ENCODE peak calls at places on chromosomes 3 and 15, in four cellular contexts. U, O, I and N are unnamed samples.

GRCh38 chr3:186930143-186930638 is at the start of gene ST6GAL1:
- DNase-seq in U (peak), O (peak), I (peak), N (peak)

GRCh38 chr15:100570282-100570681 is 31.7 kb downstream of the LINS1 start:
- DNase-seq in U (no peak), O (no peak), I (no peak), N (no peak)

GRCh38 chr15:64596701-64597468 is 136.5 kb downstream of the ZNF609 start:
- DNase-seq in U (peak), O (no peak), I (no peak), N (no peak)

GRCh38 chr3:81602781-81603180 is 158.7 kb downstream of the GBE1 start:
- DNase-seq in U (no peak), O (no peak), I (no peak), N (no peak)

GRCh38 chr15:85730001-85730820 is 64.5 kb downstream of the KLHL25 start:
- DNase-seq in U (peak), O (no peak), I (peak), N (no peak)

GRCh38 chr3:136207741-136208140 is 11.6 kb upstream of the MSL2 start:
- DNase-seq in U (no peak), O (no peak), I (no peak), N (no peak)

GRCh38 chr3:132418916-132419315 is 1.6 kb downstream of the DNAJC13 start:
- DNase-seq in U (no peak), O (no peak), I (peak), N (no peak)

GRCh38 chr15:71526061-71526460 is 284.3 kb upstream of the NR2E3 start:
- DNase-seq in U (no peak), O (no peak), I (no peak), N (no peak)

GRCh38 chr3:44948239-44948638 is 27.7 kb downstream of the ZDHHC3 start:
- DNase-seq in U (no peak), O (no peak), I (no peak), N (no peak)

GRCh38 chr15:57881361-57881760 is 174.8 kb downstream of the POLR2M start:
- DNase-seq in U (no peak), O (no peak), I (no peak), N (no peak)

GRCh38 chr3:16060358-16060852 is 114.1 kb upstream of the GALNT15 start:
- DNase-seq in U (peak), O (no peak), I (no peak), N (no peak)

GRCh38 chr3:55585856-55586255 is 98.8 kb upstream of the WNT5A start:
- DNase-seq in U (no peak), O (no peak), I (no peak), N (no peak)

GRCh38 chr3:186519021-186519658 is 25.0 kb downstream of the CRYGS start:
- DNase-seq in U (no peak), O (peak), I (peak), N (no peak)

GRCh38 chr3:105195260-105195659 is 171.4 kb upstream of the ALCAM start:
- DNase-seq in U (no peak), O (no peak), I (no peak), N (no peak)

GRCh38 chr3:127768346-127769008 is 53.8 kb downstream of the MGLL start:
- DNase-seq in U (no peak), O (no peak), I (peak), N (no peak)

GRCh38 chr15:32828507-32829186 is 110.8 kb downstream of the GREM1 start:
- DNase-seq in U (no peak), O (no peak), I (no peak), N (no peak)

GRCh38 chr15:42371125-42371524 is 11.8 kb downstream of the CAPN3 start:
- DNase-seq in U (peak), O (no peak), I (peak), N (no peak)

GRCh38 chr3:111690242-111690641 is 95.1 kb upstream of the ZBED2 start:
- DNase-seq in U (no peak), O (no peak), I (no peak), N (no peak)

GRCh38 chr3:21682231-21682630 is 68.8 kb downstream of the ZNF385D start:
- DNase-seq in U (no peak), O (no peak), I (no peak), N (no peak)

GRCh38 chr15:34795267-34796081 is at the start of gene ACTC1:
- DNase-seq in U (peak), O (no peak), I (no peak), N (peak)

GRCh38 chr15:33476908-33477307 is 166.1 kb downstream of the RYR3 start:
- DNase-seq in U (no peak), O (no peak), I (no peak), N (no peak)

GRCh38 chr3:180926526-180926925 is 14.1 kb downstream of the FXR1 start:
- DNase-seq in U (no peak), O (no peak), I (no peak), N (no peak)
- TF ChIP-seq SPI1 in U (no peak), O (no peak), I (no peak), N (no peak)

DNA sequence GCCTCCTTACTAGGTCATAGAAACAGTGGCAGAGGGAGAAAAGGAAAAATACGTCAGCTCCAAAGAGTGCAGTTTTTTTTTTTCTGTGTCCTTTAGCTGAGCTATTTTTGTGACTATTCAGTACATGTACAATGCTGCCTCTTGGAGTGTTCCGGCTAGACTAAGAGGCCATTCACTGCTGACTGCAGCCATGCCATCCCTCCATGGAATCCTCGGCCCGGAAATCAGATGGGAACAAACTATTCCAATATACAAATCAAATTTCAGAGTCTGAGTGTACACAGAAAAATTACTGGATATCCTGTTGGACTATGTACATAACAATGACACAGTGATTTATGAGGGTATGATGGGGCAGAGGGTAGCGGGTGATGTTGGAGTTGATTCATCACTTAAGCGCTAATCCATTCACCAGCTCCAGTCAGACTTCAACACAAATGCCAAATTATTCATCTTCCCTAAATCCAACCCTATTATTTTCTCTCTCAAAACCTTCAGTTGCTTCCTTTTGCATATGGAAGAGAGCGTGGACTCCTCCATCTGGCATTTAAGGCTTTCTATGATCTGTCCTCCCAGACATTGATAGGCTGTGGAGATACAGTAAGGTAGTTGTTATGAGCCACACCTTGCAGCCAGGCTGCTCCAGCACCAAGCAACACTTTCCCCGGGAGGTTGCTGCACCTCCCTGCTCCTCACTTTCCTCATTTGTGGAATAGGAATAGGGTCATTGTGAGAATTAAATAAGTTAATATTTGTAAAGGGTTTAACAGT is 109.1 kb downstream of the LPP start:
- DNase-seq in U (no peak), O (no peak), I (no peak), N (no peak)
- TF ChIP-seq POLR2AphosphoS5 in U (no peak), O (no peak), I (no peak), N (no peak)

DNA sequence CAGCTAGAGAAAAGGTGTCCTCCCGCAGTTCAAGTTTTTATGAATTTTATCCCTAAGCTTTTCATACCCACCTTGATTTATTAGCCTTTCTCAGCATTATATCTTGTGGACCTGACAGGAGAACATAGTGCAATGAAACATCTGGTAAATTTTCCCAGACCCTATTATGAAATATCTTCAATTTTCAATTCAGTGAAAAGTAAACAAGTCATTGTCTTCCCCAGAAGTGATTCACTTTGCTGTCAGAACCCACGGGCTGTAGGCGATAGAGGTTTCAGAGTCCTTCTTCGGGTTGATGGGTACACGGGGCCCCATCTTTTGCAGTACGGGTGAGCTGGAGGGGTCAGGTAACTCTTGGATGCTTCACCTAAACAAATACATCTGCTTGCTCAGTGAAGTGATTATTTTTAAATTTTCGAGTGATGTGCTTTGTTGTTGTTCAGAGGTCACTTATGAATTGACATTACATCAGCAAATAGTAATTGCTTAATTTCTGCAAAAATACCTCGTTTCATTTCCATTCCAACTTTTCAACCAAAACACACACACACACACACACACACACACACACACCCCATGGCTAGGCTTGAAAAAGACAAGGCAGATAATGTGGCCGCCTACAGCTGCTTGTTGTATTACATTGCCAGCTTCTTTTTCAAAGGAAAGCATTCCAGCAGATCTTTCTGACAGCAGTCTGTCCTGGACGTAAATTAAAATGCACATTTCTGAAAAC is 102.9 kb downstream of the SEMA6D start:
- DNase-seq in U (no peak), O (no peak), I (no peak), N (no peak)
- TF ChIP-seq SPI1 in U (no peak), O (no peak), I (no peak), N (no peak)

GRCh38 chr15:88918738-88919137 is 5.6 kb upstream of the MFGE8 start:
- DNase-seq in U (no peak), O (peak), I (peak), N (no peak)
- TF ChIP-seq POLR2AphosphoS5 in U (no peak), O (no peak), I (no peak), N (no peak)

GRCh38 chr15:49627407-49627877 is 6.6 kb downstream of the DTWD1 start:
- DNase-seq in U (no peak), O (no peak), I (no peak), N (no peak)
- TF ChIP-seq SPI1 in U (no peak), O (no peak), I (no peak), N (no peak)

GRCh38 chr15:40343512-40343911 is 2.8 kb upstream of the CCDC9B start:
- DNase-seq in U (no peak), O (no peak), I (no peak), N (no peak)
- TF ChIP-seq POLR2AphosphoS5 in U (no peak), O (no peak), I (no peak), N (no peak)

GRCh38 chr3:195181781-195182469 is 89.0 kb downstream of the XXYLT1 start:
- DNase-seq in U (no peak), O (no peak), I (no peak), N (no peak)

GRCh38 chr3:195179782-195180489 is 91.0 kb downstream of the XXYLT1 start:
- DNase-seq in U (no peak), O (no peak), I (no peak), N (no peak)

GRCh38 chr3:195181107-195181498 is 89.9 kb downstream of the XXYLT1 start:
- DNase-seq in U (no peak), O (no peak), I (no peak), N (no peak)

GRCh38 chr3:195182470-195182795 is 88.5 kb downstream of the XXYLT1 start:
- DNase-seq in U (peak), O (no peak), I (no peak), N (no peak)

GRCh38 chr3:195180490-195181106 is 90.4 kb downstream of the XXYLT1 start:
- DNase-seq in U (no peak), O (no peak), I (no peak), N (no peak)
- TF ChIP-seq SPI1 in U (no peak), O (no peak), I (no peak), N (no peak)

GRCh38 chr3:101050866-101051265 is 57.6 kb upstream of the ABI3BP start:
- DNase-seq in U (no peak), O (no peak), I (no peak), N (no peak)
- TF ChIP-seq POLR2AphosphoS5 in U (no peak), O (no peak), I (no peak), N (no peak)

GRCh38 chr15:48409623-48410022 is 78.4 kb downstream of the DUT start:
- DNase-seq in U (no peak), O (no peak), I (no peak), N (no peak)
- TF ChIP-seq SPI1 in U (no peak), O (no peak), I (no peak), N (no peak)

GRCh38 chr3:48848816-48849515 is 1.3 kb upstream of the PRKAR2A start:
- DNase-seq in U (no peak), O (no peak), I (no peak), N (no peak)

GRCh38 chr3:48845170-48845569 is 2.5 kb downstream of the PRKAR2A start:
- DNase-seq in U (peak), O (no peak), I (no peak), N (no peak)

GRCh38 chr3:48851407-48851806 is 3.7 kb upstream of the PRKAR2A start:
- DNase-seq in U (peak), O (no peak), I (no peak), N (no peak)

GRCh38 chr3:48847053-48847585 is 555 bp downstream of the PRKAR2A start:
- DNase-seq in U (peak), O (no peak), I (peak), N (no peak)

DNA sequence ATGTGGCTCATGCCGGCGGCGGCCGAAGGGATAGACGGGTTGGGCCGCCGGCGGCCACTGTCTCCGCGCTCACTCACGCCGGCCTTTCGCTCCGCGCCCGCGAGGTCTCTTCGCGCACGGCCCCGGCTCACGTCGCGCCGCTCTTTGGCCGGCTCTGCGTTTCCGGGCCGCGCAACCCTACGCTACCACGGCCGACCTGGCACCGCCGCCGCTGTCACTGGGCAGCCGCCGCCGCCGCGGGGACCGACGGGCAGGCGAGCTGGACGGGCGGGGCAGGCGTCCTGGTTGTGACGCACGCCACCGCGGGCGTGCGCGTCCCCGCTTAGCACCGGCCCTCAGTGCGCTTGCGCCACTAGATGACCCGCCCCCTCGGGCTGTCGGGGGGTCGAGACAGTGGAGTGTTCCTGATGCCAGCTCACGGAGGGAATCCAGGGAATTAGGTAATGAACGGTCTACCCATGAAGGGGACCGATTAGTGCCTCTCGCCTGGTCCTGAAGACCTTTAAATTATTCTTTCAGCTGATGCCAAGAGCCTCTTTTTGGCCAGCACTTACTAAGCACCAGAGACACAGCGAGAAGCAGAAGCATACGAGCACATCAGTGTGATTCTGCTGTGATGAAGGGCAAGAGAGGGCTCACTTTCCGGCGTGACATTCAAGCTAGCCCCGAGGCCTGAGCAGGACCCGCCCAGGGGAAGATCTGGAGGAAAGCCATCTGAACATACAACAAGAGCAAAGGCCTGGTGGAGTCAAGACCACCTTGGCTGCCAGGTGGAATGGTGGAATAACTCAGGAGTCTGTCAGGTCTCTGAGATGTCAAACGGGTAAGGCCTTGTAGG is at the start of gene PRKAR2A:
- DNase-seq in U (peak), O (peak), I (peak), N (peak)
- TF ChIP-seq POLR2AphosphoS5 in U (no peak), O (peak), I (no peak), N (peak)